ENCODE peak calls at places on chromosome 2, in nine cellular contexts. P is caudate nucleus; T is Daoy; Z is KG1; V is fibroblast of mammary gland; X is left colon; B is activated CD4-positive, alpha-beta T cell treated with anti-CD3 and anti-CD28 coated beads, Interleukin-2, amount 50 U/mL, for 4 hours; D is heart right ventricle; L is astrocyte of the cerebellum. C is an unnamed sample.

GRCh38 chr2:112335600-112335999 is 60.2 kb downstream of the ZC3H6 start:
- DNase-seq in D (no peak), V (no peak), P (no peak), L (no peak), B (no peak), X (no peak), T (no peak), Z (no peak), C (no peak)

GRCh38 chr2:219453691-219454131 is 19.1 kb downstream of the SPEG start:
- DNase-seq in P (no peak), X (peak), B (no peak), Z (no peak), T (peak), D (peak), L (peak), V (peak), C (peak)

GRCh38 chr2:32289165-32290054 is 11.7 kb downstream of the YIPF4 start:
- DNase-seq in B (no peak), Z (no peak), X (no peak), P (no peak), D (no peak), T (peak), L (peak), V (peak), C (no peak)

GRCh38 chr2:144170172-144170571 is 349.7 kb downstream of the ZEB2 start:
- DNase-seq in X (no peak), T (no peak), P (no peak), D (no peak), V (peak), L (no peak), Z (no peak), B (no peak), C (no peak)

GRCh38 chr2:106192752-106193490 is 1.2 kb downstream of the UXS1 start:
- DNase-seq in L (peak), P (peak), B (peak), V (peak), Z (no peak), D (no peak), T (peak), X (peak), C (peak)

GRCh38 chr2:12754643-12755042 is 37.9 kb downstream of the TRIB2 start:
- DNase-seq in P (no peak), B (no peak), V (no peak), T (no peak), D (no peak), X (no peak), Z (no peak), L (no peak), C (no peak)

GRCh38 chr2:234952270-234953115 is 676 bp downstream of the SH3BP4 start:
- DNase-seq in B (no peak), D (peak), Z (no peak), V (no peak), T (peak), L (no peak), P (no peak), X (peak), C (peak)

GRCh38 chr2:188181439-188181838 is 110.2 kb upstream of the GULP1 start:
- DNase-seq in D (no peak), X (no peak), P (no peak), B (no peak), V (no peak), Z (no peak), L (no peak), T (peak), C (peak)

GRCh38 chr2:109402980-109403840 is 210.6 kb downstream of the SEPTIN10 start:
- DNase-seq in X (no peak), V (no peak), D (no peak), P (no peak), L (no peak), Z (no peak), T (no peak), B (no peak), C (no peak)

GRCh38 chr2:137983581-137983980 is 19.3 kb downstream of the HNMT start:
- DNase-seq in V (no peak), D (no peak), T (no peak), B (no peak), Z (no peak), P (no peak), L (no peak), X (no peak), C (no peak)

GRCh38 chr2:30486655-30487054 is 39.6 kb downstream of the LCLAT1 start:
- DNase-seq in P (no peak), B (no peak), Z (no peak), L (no peak), T (no peak), X (no peak), D (no peak), V (no peak), C (no peak)

GRCh38 chr2:141331127-141331526 is 799.7 kb downstream of the LRP1B start:
- DNase-seq in B (no peak), Z (no peak), T (no peak), P (no peak), D (no peak), V (peak), L (peak), X (no peak), C (no peak)

GRCh38 chr2:76491503-76491902 is 780.8 kb upstream of the GCFC2 start:
- DNase-seq in X (no peak), Z (no peak), T (no peak), L (no peak), P (no peak), D (no peak), B (no peak), V (no peak), C (no peak)

GRCh38 chr2:96152301-96153165 is 7.3 kb upstream of the DUSP2 start:
- DNase-seq in B (no peak), P (no peak), D (no peak), T (no peak), X (peak), Z (no peak), V (no peak), L (no peak), C (peak)

GRCh38 chr2:120831891-120832290 is 96.2 kb downstream of the GLI2 start:
- DNase-seq in D (no peak), B (no peak), Z (no peak), P (no peak), V (no peak), L (no peak), T (no peak), X (no peak), C (no peak)

GRCh38 chr2:99431587-99432275 is 58.1 kb downstream of the REV1 start:
- DNase-seq in Z (no peak), P (no peak), D (no peak), L (no peak), X (no peak), V (no peak), B (no peak), T (no peak), C (no peak)

GRCh38 chr2:237593036-237593435 is 2.5 kb upstream of the RAB17 start:
- DNase-seq in T (no peak), V (no peak), L (no peak), Z (no peak), X (no peak), B (no peak), P (no peak), D (no peak), C (no peak)

GRCh38 chr2:201781583-201782051 is 884 bp upstream of the ALS2 start:
- DNase-seq in V (no peak), P (peak), X (peak), T (no peak), D (no peak), B (peak), L (no peak), Z (no peak), C (no peak)

GRCh38 chr2:152335016-152335850 is at the start of gene FMNL2:
- DNase-seq in B (no peak), V (peak), X (peak), D (peak), L (peak), P (peak), T (peak), Z (peak), C (peak)

GRCh38 chr2:28801726-28802125 is 8.9 kb upstream of the SPDYA start:
- DNase-seq in V (peak), B (no peak), L (no peak), P (no peak), Z (no peak), D (no peak), T (no peak), X (no peak), C (no peak)

GRCh38 chr2:37593694-37594093 is 77.7 kb downstream of the CDC42EP3 start:
- DNase-seq in X (no peak), B (no peak), V (no peak), T (no peak), L (no peak), D (no peak), Z (no peak), P (no peak), C (no peak)

GRCh38 chr2:75592888-75593287 is 32.1 kb upstream of the EVA1A start:
- DNase-seq in V (no peak), P (no peak), T (no peak), D (no peak), L (no peak), X (no peak), B (no peak), Z (no peak), C (no peak)

C was measured in islet precursor cell.